ENCODE peak calls at places on chromosomes 5 and 9, in four cellular contexts. D is GM13977; R is stimulated activated CD4-positive, alpha-beta T cell treated with anti-CD3 and anti-CD28 coated beads, Interleukin-2, amount 100 ng/mL, for 48 hours; W is stimulated activated CD8-positive, alpha-beta memory T cell treated with anti-CD3 and anti-CD28 coated beads, Interleukin-4, amount 100 ng/mL, for 4 hours. B is an unnamed sample.

GRCh38 chr5:86525623-86526022 is 92.1 kb upstream of the COX7C start:
- DNase-seq in W (no peak), R (no peak), D (no peak), B (no peak)

GRCh38 chr9:131700765-131701433 is 39.0 kb downstream of the RAPGEF1 start:
- DNase-seq in R (no peak), D (no peak), W (no peak), B (no peak)

GRCh38 chr5:57887851-57888621 is 405.4 kb upstream of the ACTBL2 start:
- DNase-seq in D (no peak), W (no peak), R (no peak), B (peak; percentile 65)

GRCh38 chr9:136511670-136512592 is 29.1 kb upstream of the SEC16A start:
- DNase-seq in W (no peak), R (no peak), D (no peak), B (no peak)

GRCh38 chr9:134025606-134026541 is 593 bp downstream of the BRD3OS start:
- DNase-seq in W (peak; percentile 9), R (peak; percentile 51), D (peak; percentile 75), B (peak; percentile 90)

GRCh38 chr5:135387629-135387960 is 11.4 kb downstream of the MACROH2A1 start:
- DNase-seq in W (no peak), R (no peak), D (no peak), B (no peak)

GRCh38 chr9:116276651-116277121 is 123.1 kb downstream of the PAPPA start:
- DNase-seq in D (no peak), W (no peak), R (no peak), B (no peak)

GRCh38 chr9:135820661-135821060 is 86.7 kb downstream of the CAMSAP1 start:
- DNase-seq in D (no peak), R (no peak), W (no peak), B (no peak)

GRCh38 chr5:59107692-59108091 is 524.8 kb downstream of the RAB3C start:
- DNase-seq in W (no peak), D (no peak), R (no peak), B (no peak)

GRCh38 chr9:124017064-124017928 is 5.7 kb downstream of the LHX2 start:
- DNase-seq in W (no peak), R (no peak), D (no peak), B (no peak)

GRCh38 chr9:75186767-75187380 is 98.6 kb downstream of the OSTF1 start:
- DNase-seq in D (peak; percentile 23), R (no peak), W (no peak), B (peak; percentile 76)

GRCh38 chr9:79134654-79135053 is 437.1 kb upstream of the TLE4 start:
- DNase-seq in D (no peak), R (no peak), W (no peak), B (peak; percentile 60)

GRCh38 chr5:59380350-59380951 is 513.1 kb downstream of the PDE4D start:
- DNase-seq in W (no peak), R (no peak), D (peak; percentile 45), B (peak; percentile 73)

GRCh38 chr9:35756275-35756742 is 2.2 kb upstream of the MSMP start:
- DNase-seq in W (peak; percentile 49), D (no peak), R (peak; percentile 78), B (no peak)

GRCh38 chr9:112112941-112113399 is 62.1 kb downstream of the SUSD1 start:
- DNase-seq in D (peak; percentile 29), R (no peak), W (no peak), B (peak; percentile 49)

GRCh38 chr5:38297830-38298608 is 39.7 kb downstream of the EGFLAM start:
- DNase-seq in W (no peak), D (no peak), R (no peak), B (no peak)

GRCh38 chr9:129629251-129629650 is 3.3 kb downstream of the NTMT1 start:
- DNase-seq in D (no peak), R (no peak), W (no peak), B (no peak)

GRCh38 chr9:6194934-6195333 is 20.7 kb upstream of the IL33 start:
- DNase-seq in D (no peak), R (no peak), W (no peak), B (peak; percentile 72)

GRCh38 chr5:57494104-57495098 is 11.8 kb upstream of the ACTBL2 start:
- DNase-seq in R (peak; percentile 35), D (no peak), W (no peak), B (no peak)

GRCh38 chr9:91433180-91433579 is 9.5 kb upstream of the NFIL3 start:
- DNase-seq in D (peak; percentile 53), R (no peak), W (no peak), B (peak; percentile 70)

GRCh38 chr5:35285435-35285834 is 55.1 kb upstream of the PRLR start:
- DNase-seq in R (no peak), W (no peak), D (no peak), B (no peak)

GRCh38 chr5:132678735-132679134 is 4.9 kb downstream of the IL4 start:
- DNase-seq in R (no peak), W (no peak), D (no peak), B (no peak)

GRCh38 chr5:9198399-9198798 is 347.5 kb downstream of the SEMA5A start:
- DNase-seq in D (no peak), W (no peak), R (no peak), B (no peak)

GRCh38 chr5:67880358-67880810 is 335.2 kb upstream of the PIK3R1 start:
- DNase-seq in D (no peak), R (no peak), W (no peak), B (no peak)

GRCh38 chr9:13786131-13786530 is 506.6 kb upstream of the MPDZ start:
- DNase-seq in R (no peak), D (no peak), W (no peak), B (no peak)

GRCh38 chr5:10310073-10310779 is 2.5 kb upstream of the CMBL start:
- DNase-seq in D (no peak), R (no peak), W (no peak), B (no peak)

GRCh38 chr5:39420482-39421145 is 4.2 kb downstream of the DAB2 start:
- DNase-seq in W (no peak), D (no peak), R (no peak), B (no peak)

GRCh38 chr9:127445851-127446719 is 5.1 kb downstream of the RPL12 start:
- DNase-seq in D (no peak), W (no peak), R (no peak), B (peak; percentile 69)

GRCh38 chr5:161311965-161312364 is 234.6 kb downstream of the GABRB2 start:
- DNase-seq in D (no peak), R (no peak), W (no peak), B (no peak)

GRCh38 chr5:123444016-123444415 is 20.8 kb upstream of the CEP120 start:
- DNase-seq in R (no peak), W (no peak), D (no peak), B (peak; percentile 6)

GRCh38 chr5:172901012-172901780 is 58.0 kb upstream of the RPL26L1 start:
- DNase-seq in W (no peak), D (no peak), R (no peak), B (no peak)

GRCh38 chr5:144191998-144192397 is 21.3 kb downstream of the KCTD16 start:
- DNase-seq in R (no peak), W (no peak), D (peak; percentile 63), B (peak; percentile 91)

GRCh38 chr9:114307323-114308250 is 15.3 kb upstream of the ORM1 start:
- DNase-seq in W (no peak), D (no peak), R (no peak), B (no peak)

GRCh38 chr9:128902351-128903078 is 18.3 kb upstream of the PHYHD1 start:
- DNase-seq in W (peak; percentile 68), R (peak; percentile 75), D (peak; percentile 81), B (no peak)

B was measured in Karpas-422.